ENCODE peak calls at places on chromosomes 1 and 21, in four cellular contexts. T, I, P and F are unnamed samples.

GRCh38 chr21:45982758-45983731 is 1.5 kb downstream of the COL6A1 start:
- DNase-seq in I (no peak), P (no peak), T (no peak), F (no peak)

GRCh38 chr1:234500269-234500668 is 21.3 kb upstream of the TARBP1 start:
- DNase-seq in P (no peak), T (no peak), I (no peak), F (no peak)

GRCh38 chr1:111334169-111334568 is 43.5 kb downstream of the CHIA start:
- DNase-seq in T (no peak), I (no peak), P (peak; percentile 21), F (peak; percentile 67)

GRCh38 chr21:29805110-29805509 is 134.7 kb downstream of the GRIK1 start:
- DNase-seq in T (no peak), P (no peak), I (no peak), F (no peak)

GRCh38 chr21:15539376-15539775 is 190.4 kb upstream of the USP25 start:
- DNase-seq in I (no peak), P (no peak), T (no peak), F (no peak)

GRCh38 chr21:45455321-45456013 is 50.5 kb downstream of the COL18A1 start:
- DNase-seq in T (no peak), P (no peak), I (no peak), F (no peak)

GRCh38 chr1:181391297-181391905 is 91.9 kb upstream of the CACNA1E start:
- DNase-seq in P (no peak), I (no peak), T (no peak), F (no peak)

GRCh38 chr1:199007423-199007822 is 368.6 kb downstream of the PTPRC start:
- DNase-seq in I (no peak), T (no peak), P (no peak), F (no peak)

GRCh38 chr21:15752763-15753407 is 23.1 kb downstream of the USP25 start:
- DNase-seq in T (no peak), I (no peak), P (no peak), F (no peak)

GRCh38 chr1:85584264-85584781 is 3.8 kb downstream of the CCN1 start:
- DNase-seq in P (no peak), I (no peak), T (no peak), F (no peak)

GRCh38 chr21:14482165-14482564 is 64.0 kb downstream of the SAMSN1 start:
- DNase-seq in T (no peak), I (no peak), P (no peak), F (no peak)

GRCh38 chr1:109610609-109611307 is 8.7 kb downstream of the GNAT2 start:
- DNase-seq in I (no peak), T (no peak), P (no peak), F (no peak)

GRCh38 chr1:218459450-218459849 is 114.3 kb downstream of the TGFB2 start:
- DNase-seq in I (no peak), T (no peak), P (no peak), F (no peak)

GRCh38 chr1:246012271-246012854 is 494.7 kb downstream of the SMYD3 start:
- DNase-seq in T (no peak), P (peak; percentile 31), I (no peak), F (peak; percentile 58)

GRCh38 chr21:43362306-43362927 is 64.5 kb downstream of the SIK1 start:
- DNase-seq in T (no peak), I (peak; percentile 34), P (no peak), F (peak; percentile 81)

GRCh38 chr1:201499795-201500669 is 6.9 kb downstream of the CSRP1 start:
- DNase-seq in T (no peak), P (no peak), I (no peak), F (no peak)

GRCh38 chr1:201713093-201713810 is 115.7 kb upstream of the IPO9 start:
- DNase-seq in P (peak; percentile 93), T (no peak), I (peak; percentile 42), F (no peak)

GRCh38 chr1:25695991-25696330 is 79.4 kb downstream of the MAN1C1 start:
- DNase-seq in T (no peak), P (no peak), I (no peak), F (no peak)

GRCh38 chr1:186188004-186188539 is 187.0 kb downstream of the TPR start:
- DNase-seq in T (no peak), P (peak; percentile 63), I (no peak), F (no peak)

GRCh38 chr1:168700565-168701331 is 28.3 kb downstream of the DPT start:
- DNase-seq in I (no peak), T (no peak), P (no peak), F (no peak)

GRCh38 chr21:41446571-41446970 is 20.5 kb downstream of the MX1 start:
- DNase-seq in P (no peak), T (no peak), I (no peak), F (no peak)

GRCh38 chr1:107318932-107319331 is 178.1 kb downstream of the NTNG1 start:
- DNase-seq in T (no peak), I (no peak), P (no peak), F (no peak)

GRCh38 chr1:179955731-179956130 is 1.1 kb downstream of the CEP350 start:
- DNase-seq in P (no peak), T (no peak), I (no peak), F (no peak)

GRCh38 chr1:179954494-179955317 is at the start of gene CEP350:
- DNase-seq in T (peak; percentile 98), I (peak; percentile 90), P (peak; percentile 98), F (peak; percentile 89)

GRCh38 chr1:179953974-179954493 is 576 bp upstream of the CEP350 start:
- DNase-seq in P (no peak), T (no peak), I (no peak), F (peak; percentile 35)

GRCh38 chr1:179958359-179958758 is 3.7 kb downstream of the CEP350 start:
- DNase-seq in I (no peak), T (no peak), P (no peak), F (no peak)

DNA sequence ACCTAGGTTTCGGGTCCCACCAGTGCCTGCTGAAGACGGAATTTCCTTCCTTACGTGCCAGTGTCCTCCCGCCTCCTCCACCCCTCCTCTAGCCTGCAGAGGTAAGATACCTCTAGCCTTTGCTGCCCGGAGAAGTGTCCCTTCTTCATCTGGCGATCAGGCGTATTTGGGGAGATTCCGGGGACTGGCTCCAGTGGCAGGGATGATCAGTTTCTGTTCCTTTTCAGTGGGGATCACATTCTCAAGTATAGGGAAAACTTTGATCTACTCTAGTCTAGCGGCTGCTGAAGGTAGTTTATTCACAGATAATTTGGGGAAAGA is 668 bp downstream of the CEP350 start:
- DNase-seq in T (no peak), I (no peak), P (no peak), F (no peak)
- TF ChIP-seq CTCF in T (peak; percentile 24), I (no peak), P (no peak), F (no peak)

DNA sequence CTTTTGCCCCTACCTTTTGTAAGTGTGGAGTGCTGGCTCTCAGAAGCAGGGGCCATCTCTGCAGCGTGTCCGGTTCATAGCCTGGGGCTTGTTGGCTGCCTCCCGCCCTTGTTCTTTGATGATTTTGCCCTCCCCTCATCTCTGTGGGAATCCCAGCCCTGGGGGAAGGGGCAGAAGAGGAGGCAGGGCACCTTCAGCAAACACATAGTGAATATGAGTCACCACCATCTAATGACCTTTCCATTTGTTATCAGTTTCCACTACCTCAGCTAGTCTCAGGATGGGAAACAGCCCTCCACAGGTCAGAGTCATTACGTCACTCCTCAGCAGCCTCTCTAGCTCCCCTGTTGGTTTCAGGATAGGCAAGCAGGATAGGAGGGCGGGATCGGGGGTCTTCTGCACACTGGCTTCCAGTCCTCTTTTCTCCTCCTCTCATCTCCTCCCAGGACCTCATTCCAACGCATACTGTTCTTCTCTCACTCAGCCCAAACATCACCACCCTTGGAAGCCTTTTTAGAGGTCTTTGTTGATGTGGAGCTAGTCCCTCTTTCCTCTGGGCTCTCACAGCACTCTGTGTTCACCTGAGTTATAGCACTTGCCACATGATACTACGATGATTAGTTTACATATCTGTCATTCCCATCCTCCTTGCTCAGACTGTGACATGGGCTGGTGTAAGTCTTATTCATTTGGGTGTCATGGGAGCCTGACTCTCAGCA is 15.8 kb downstream of the GADD45A start:
- DNase-seq in I (no peak), T (no peak), P (peak; percentile 93), F (peak; percentile 50)
- TF ChIP-seq CTCF in I (no peak), T (peak; percentile 60), P (no peak), F (no peak)

GRCh38 chr1:115807723-115808122 is 33.2 kb downstream of the NHLH2 start:
- DNase-seq in T (no peak), I (no peak), P (peak; percentile 78), F (peak; percentile 41)
- TF ChIP-seq CTCF in T (peak; percentile 85), I (peak; percentile 56), P (peak; percentile 68), F (peak; percentile 55)

GRCh38 chr1:209893751-209894150 is 44.3 kb upstream of the SYT14 start:
- DNase-seq in I (no peak), P (no peak), T (no peak), F (no peak)
- TF ChIP-seq CTCF in I (no peak), P (no peak), T (no peak), F (no peak)

GRCh38 chr1:92948071-92948470 is 13.2 kb downstream of the DIPK1A start:
- DNase-seq in I (no peak), T (no peak), P (no peak), F (no peak)
- TF ChIP-seq CTCF in I (no peak), T (no peak), P (no peak), F (no peak)

GRCh38 chr1:159421821-159422220 is 10.2 kb upstream of the OR10J4 start:
- DNase-seq in P (no peak), T (no peak), I (no peak), F (no peak)
- TF ChIP-seq CTCF in P (peak; percentile 6), T (peak; percentile 14), I (peak; percentile 5), F (peak; percentile 14)

GRCh38 chr1:54406339-54407181 is at the start of gene SSBP3:
- DNase-seq in P (peak; percentile 75), T (peak; percentile 97), I (peak; percentile 45), F (peak; percentile 97)
- TF ChIP-seq CTCF in P (no peak), T (peak; percentile 48), I (no peak), F (no peak)